ENCODE peak calls at places on chromosomes 2 and 18, in seven cellular contexts. O is K562, Y is GM23338, K is HCT116, R is endothelial cell of umbilical vein, F is GM12891, N is stomach. W is an unnamed sample.

GRCh38 chr2:16105664-16106281 is 165.4 kb downstream of the MYCN start:
- DNase-seq in O (no peak), Y (peak; percentile 97), K (no peak), R (no peak), F (no peak), N (peak; percentile 30), W (no peak)

GRCh38 chr2:17877811-17878221 is 651 bp upstream of the KCNS3 start:
- DNase-seq in O (no peak), Y (peak; percentile 59), K (no peak), R (peak; percentile 11), F (peak; percentile 20), N (no peak), W (peak; percentile 24)

GRCh38 chr2:126953483-126953882 is 54.8 kb downstream of the TEX51 start:
- DNase-seq in O (no peak), Y (no peak), K (no peak), R (no peak), F (no peak), N (no peak), W (no peak)

GRCh38 chr2:54428401-54428800 is 27.7 kb upstream of the SPTBN1 start:
- DNase-seq in O (no peak), Y (no peak), K (no peak), R (peak; percentile 21), F (no peak), N (no peak), W (no peak)

GRCh38 chr2:26532301-26533250 is 54.7 kb upstream of the OTOF start:
- DNase-seq in O (no peak), Y (no peak), K (no peak), R (no peak), F (no peak), N (no peak), W (no peak)

GRCh38 chr18:77098033-77098432 is 34.5 kb downstream of the MBP start:
- DNase-seq in O (no peak), Y (no peak), K (no peak), R (no peak), F (no peak), N (no peak), W (no peak)

GRCh38 chr2:65549262-65550036 is 117.0 kb upstream of the SPRED2 start:
- DNase-seq in O (no peak), Y (no peak), K (no peak), R (no peak), F (no peak), N (no peak), W (no peak)

GRCh38 chr2:28627722-28628480 is 123.7 kb upstream of the PPP1CB start:
- DNase-seq in O (no peak), Y (no peak), K (no peak), R (no peak), F (no peak), N (no peak), W (no peak)

GRCh38 chr2:139529045-139529444 is 748.9 kb upstream of the NXPH2 start:
- DNase-seq in O (no peak), Y (no peak), K (no peak), R (no peak), F (no peak), N (peak; percentile 44), W (no peak)

GRCh38 chr2:26687328-26687727 is 5.2 kb upstream of the KCNK3 start:
- DNase-seq in O (no peak), Y (no peak), K (no peak), R (no peak), F (no peak), N (no peak), W (no peak)

GRCh38 chr2:95356821-95357700 is 45.4 kb upstream of the FAHD2A start:
- DNase-seq in O (no peak), Y (no peak), K (no peak), R (no peak), F (no peak), N (peak; percentile 19), W (no peak)

GRCh38 chr2:69628325-69629038 is 15.1 kb downstream of the AAK1 start:
- DNase-seq in O (no peak), Y (no peak), K (no peak), R (no peak), F (no peak), N (no peak), W (no peak)

GRCh38 chr2:159201321-159202063 is 85.0 kb downstream of the WDSUB1 start:
- DNase-seq in O (no peak), Y (no peak), K (no peak), R (no peak), F (peak; percentile 64), N (no peak), W (peak; percentile 38)

GRCh38 chr2:47189635-47190034 is 34.5 kb upstream of the STPG4 start:
- DNase-seq in O (no peak), Y (no peak), K (no peak), R (peak; percentile 85), F (no peak), N (no peak), W (no peak)

DNA sequence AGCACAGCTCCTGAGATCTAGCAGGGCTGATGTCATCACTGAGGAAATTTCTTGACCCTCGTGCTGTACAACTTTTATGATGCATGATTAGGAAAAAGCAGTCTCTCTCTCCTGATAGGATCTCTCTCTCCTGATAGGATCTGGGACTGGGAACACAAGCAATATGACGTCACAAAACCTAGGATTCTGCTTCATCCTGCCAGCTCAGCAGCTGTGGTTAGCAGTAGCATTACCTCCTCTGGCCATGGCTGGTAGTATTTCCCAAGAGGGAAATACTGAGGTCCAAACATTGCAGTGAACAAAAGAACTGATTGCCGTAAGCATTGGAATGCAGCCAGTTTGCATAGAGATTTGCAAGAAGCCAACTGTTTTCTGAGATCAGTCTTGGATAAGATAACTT is 521.2 kb upstream of the POU3F3 start:
- DNase-seq in O (no peak), Y (peak; percentile 54), K (no peak), R (no peak), F (no peak), N (no peak), W (no peak)
- TF ChIP-seq POLR2AphosphoS5 in O (no peak), Y (no peak), K (no peak), R (no peak), F (no peak), N (no peak), W (no peak)

GRCh38 chr2:195659114-195659513 is 2.1 kb downstream of the SLC39A10 start:
- DNase-seq in O (no peak), Y (no peak), K (no peak), R (peak; percentile 8), F (no peak), N (no peak), W (no peak)

GRCh38 chr2:195656131-195656858 is 731 bp upstream of the SLC39A10 start:
- DNase-seq in O (peak; percentile 6), Y (no peak), K (no peak), R (no peak), F (no peak), N (no peak), W (no peak)

GRCh38 chr2:195656859-195657633 is at the start of gene SLC39A10:
- DNase-seq in O (peak; percentile 85), Y (peak; percentile 97), K (peak; percentile 95), R (peak; percentile 100), F (peak; percentile 49), N (peak; percentile 99), W (peak; percentile 52)

GRCh38 chr2:195658541-195658890 is 1.5 kb downstream of the SLC39A10 start:
- DNase-seq in O (no peak), Y (no peak), K (no peak), R (peak; percentile 85), F (no peak), N (no peak), W (no peak)

DNA sequence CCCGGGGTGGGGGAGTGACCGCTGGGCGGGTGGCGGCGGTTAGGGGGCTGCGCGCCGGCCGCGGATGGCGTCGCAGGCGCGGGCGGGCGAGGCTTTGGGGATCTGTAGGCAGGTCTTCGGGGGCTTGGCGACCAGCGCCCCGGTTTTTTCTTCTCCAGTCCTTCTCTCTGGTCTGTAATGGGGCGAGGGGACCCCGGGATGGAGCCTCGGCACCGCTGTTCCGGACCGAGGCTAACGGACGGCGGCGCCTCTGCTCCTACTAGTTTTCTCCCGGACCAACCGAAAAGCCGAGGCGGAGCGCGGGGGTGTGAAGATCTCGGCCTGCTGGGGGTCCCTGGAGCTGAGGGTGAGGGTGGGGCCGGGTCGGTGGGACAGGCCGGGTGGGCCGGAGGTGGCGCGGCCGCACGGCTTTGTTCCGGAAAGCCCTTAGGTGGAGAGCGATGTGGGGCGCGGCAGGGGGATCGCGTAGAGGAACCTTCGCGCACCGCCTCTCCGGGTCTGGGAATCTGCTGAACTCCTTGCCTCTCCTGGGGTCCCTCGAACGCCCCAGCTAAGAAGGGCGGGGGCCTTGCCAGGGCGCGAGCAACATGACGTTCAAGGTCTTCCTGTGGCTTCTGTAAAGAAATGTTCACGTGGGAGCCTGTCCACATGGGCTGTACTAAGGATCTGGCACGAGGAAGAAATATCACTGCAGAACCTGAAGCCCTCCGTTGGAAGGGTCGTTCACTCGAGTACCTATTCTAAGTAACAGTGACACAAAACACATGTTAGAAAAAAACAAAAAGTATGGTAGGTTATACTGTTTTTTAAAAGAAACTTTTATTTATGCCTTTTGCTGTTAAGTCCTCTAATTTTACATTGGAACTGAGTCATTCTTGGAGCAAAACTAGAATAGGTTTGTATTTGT is 861 bp downstream of the SLC39A10 start:
- DNase-seq in O (peak; percentile 62), Y (peak; percentile 76), K (no peak), R (peak; percentile 82), F (peak; percentile 14), N (peak; percentile 61), W (peak; percentile 18)
- TF ChIP-seq POLR2AphosphoS5 in O (no peak), Y (no peak), K (peak; percentile 37), R (peak; percentile 40), F (no peak), N (peak; percentile 56), W (no peak)

DNA sequence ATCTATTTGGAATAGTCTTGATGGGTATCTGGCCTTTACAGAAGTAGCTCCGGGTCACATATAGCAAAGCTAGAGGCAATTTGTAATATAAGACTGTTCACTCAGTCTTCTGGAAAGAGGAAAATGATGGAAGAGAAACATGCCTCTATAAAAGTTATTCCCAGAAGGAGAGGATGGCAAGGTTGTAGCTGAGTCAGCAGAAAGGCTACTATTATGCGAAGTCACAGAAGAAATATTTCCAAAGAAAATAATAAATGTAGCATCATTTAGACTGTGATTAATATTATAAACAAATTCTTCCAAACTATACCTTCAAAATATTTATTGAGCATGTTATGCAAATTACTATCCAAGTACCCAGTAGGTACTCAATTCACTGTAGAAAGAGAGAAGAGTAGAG is 1027.7 kb upstream of the TMEFF2 start:
- DNase-seq in O (no peak), Y (no peak), K (no peak), R (no peak), F (no peak), N (no peak), W (no peak)
- TF ChIP-seq POLR2AphosphoS5 in O (no peak), Y (no peak), K (no peak), R (no peak), F (no peak), N (no peak), W (no peak)

GRCh38 chr2:101041413-101041812 is 39.3 kb downstream of the RPL31 start:
- DNase-seq in O (no peak), Y (no peak), K (no peak), R (no peak), F (no peak), N (no peak), W (no peak)

GRCh38 chr2:101040072-101040471 is 38.0 kb downstream of the RPL31 start:
- DNase-seq in O (no peak), Y (no peak), K (no peak), R (no peak), F (no peak), N (no peak), W (no peak)

GRCh38 chr2:101037161-101037755 is 35.2 kb downstream of the RPL31 start:
- DNase-seq in O (no peak), Y (no peak), K (no peak), R (no peak), F (no peak), N (no peak), W (no peak)

GRCh38 chr2:101038455-101039255 is 36.6 kb downstream of the RPL31 start:
- DNase-seq in O (peak; percentile 29), Y (peak; percentile 62), K (peak; percentile 43), R (peak; percentile 29), F (no peak), N (no peak), W (no peak)

GRCh38 chr2:101040761-101041160 is 38.7 kb downstream of the RPL31 start:
- DNase-seq in O (no peak), Y (no peak), K (no peak), R (no peak), F (no peak), N (no peak), W (no peak)
- TF ChIP-seq POLR2AphosphoS5 in O (no peak), Y (no peak), K (no peak), R (no peak), F (no peak), N (no peak), W (no peak)